ENCODE peak calls at places on chromosomes 12 and 14, in ten cellular contexts. One of them, this sample, is unnamed.

GRCh38 chr12:120928864-120929652 is 24.9 kb upstream of the SPPL3 start:
- DNase-seq in prostate gland: peak; percentile 61
- DNase-seq in suprapubic skin: no peak
- DNase-seq in HepG2: no peak
- DNase-seq in esophagus muscularis mucosa: no peak
- DNase-seq in NB4: no peak
- DNase-seq in breast epithelium: peak; percentile 83
- DNase-seq in lower leg skin: peak; percentile 48
- DNase-seq in ovary: no peak
- DNase-seq in A549: no peak
- DNase-seq in this sample: no peak

GRCh38 chr12:97425802-97426484 is 36.7 kb upstream of the RMST start:
- DNase-seq in prostate gland: no peak
- DNase-seq in suprapubic skin: no peak
- DNase-seq in HepG2: no peak
- DNase-seq in esophagus muscularis mucosa: no peak
- DNase-seq in NB4: no peak
- DNase-seq in breast epithelium: no peak
- DNase-seq in lower leg skin: no peak
- DNase-seq in ovary: no peak
- DNase-seq in A549: no peak
- DNase-seq in this sample: no peak

GRCh38 chr14:42110167-42110566 is 503.5 kb downstream of the LRFN5 start:
- DNase-seq in prostate gland: no peak
- DNase-seq in suprapubic skin: no peak
- DNase-seq in HepG2: peak; percentile 27
- DNase-seq in esophagus muscularis mucosa: no peak
- DNase-seq in NB4: peak; percentile 42
- DNase-seq in breast epithelium: no peak
- DNase-seq in lower leg skin: no peak
- DNase-seq in ovary: no peak
- DNase-seq in A549: peak; percentile 5
- DNase-seq in this sample: no peak

GRCh38 chr12:5166976-5167375 is 123.3 kb downstream of the KCNA5 start:
- DNase-seq in prostate gland: no peak
- DNase-seq in suprapubic skin: no peak
- DNase-seq in HepG2: no peak
- DNase-seq in esophagus muscularis mucosa: no peak
- DNase-seq in NB4: no peak
- DNase-seq in breast epithelium: no peak
- DNase-seq in lower leg skin: peak; percentile 17
- DNase-seq in ovary: no peak
- DNase-seq in A549: no peak
- DNase-seq in this sample: no peak

GRCh38 chr12:53218551-53219114 is 11.6 kb upstream of the ITGB7 start:
- DNase-seq in prostate gland: no peak
- DNase-seq in suprapubic skin: no peak
- DNase-seq in HepG2: no peak
- DNase-seq in esophagus muscularis mucosa: no peak
- DNase-seq in NB4: no peak
- DNase-seq in breast epithelium: no peak
- DNase-seq in lower leg skin: no peak
- DNase-seq in ovary: peak; percentile 65
- DNase-seq in A549: no peak
- DNase-seq in this sample: no peak

GRCh38 chr14:89466460-89466859 is 49.4 kb upstream of the FOXN3 start:
- DNase-seq in prostate gland: no peak
- DNase-seq in suprapubic skin: no peak
- DNase-seq in HepG2: no peak
- DNase-seq in esophagus muscularis mucosa: no peak
- DNase-seq in NB4: peak; percentile 94
- DNase-seq in breast epithelium: no peak
- DNase-seq in lower leg skin: no peak
- DNase-seq in ovary: no peak
- DNase-seq in A549: no peak
- DNase-seq in this sample: no peak

GRCh38 chr12:97940629-97941028 is 478.0 kb downstream of the RMST start:
- DNase-seq in prostate gland: no peak
- DNase-seq in suprapubic skin: no peak
- DNase-seq in HepG2: no peak
- DNase-seq in esophagus muscularis mucosa: no peak
- DNase-seq in NB4: no peak
- DNase-seq in breast epithelium: no peak
- DNase-seq in lower leg skin: no peak
- DNase-seq in ovary: no peak
- DNase-seq in A549: no peak
- DNase-seq in this sample: no peak

GRCh38 chr12:39803151-39803550 is 183.5 kb upstream of the ABCD2 start:
- DNase-seq in prostate gland: no peak
- DNase-seq in suprapubic skin: no peak
- DNase-seq in HepG2: no peak
- DNase-seq in esophagus muscularis mucosa: no peak
- DNase-seq in NB4: no peak
- DNase-seq in breast epithelium: no peak
- DNase-seq in lower leg skin: no peak
- DNase-seq in ovary: no peak
- DNase-seq in A549: no peak
- DNase-seq in this sample: no peak

GRCh38 chr14:104066279-104066678 is 19.2 kb upstream of the ASPG start:
- DNase-seq in prostate gland: no peak
- DNase-seq in suprapubic skin: no peak
- DNase-seq in HepG2: no peak
- DNase-seq in esophagus muscularis mucosa: no peak
- DNase-seq in NB4: no peak
- DNase-seq in breast epithelium: no peak
- DNase-seq in lower leg skin: no peak
- DNase-seq in ovary: no peak
- DNase-seq in A549: no peak
- DNase-seq in this sample: no peak

GRCh38 chr12:68587448-68587873 is 23.2 kb upstream of the RAP1B start:
- DNase-seq in prostate gland: no peak
- DNase-seq in suprapubic skin: no peak
- DNase-seq in HepG2: no peak
- DNase-seq in esophagus muscularis mucosa: no peak
- DNase-seq in NB4: peak; percentile 93
- DNase-seq in breast epithelium: no peak
- DNase-seq in lower leg skin: no peak
- DNase-seq in ovary: no peak
- DNase-seq in A549: no peak
- DNase-seq in this sample: no peak

GRCh38 chr14:76352639-76353281 is 23.2 kb upstream of the ESRRB start:
- DNase-seq in prostate gland: peak; percentile 20
- DNase-seq in suprapubic skin: no peak
- DNase-seq in HepG2: peak; percentile 43
- DNase-seq in esophagus muscularis mucosa: no peak
- DNase-seq in NB4: peak; percentile 67
- DNase-seq in breast epithelium: no peak
- DNase-seq in lower leg skin: peak; percentile 14
- DNase-seq in ovary: peak; percentile 71
- DNase-seq in A549: peak; percentile 66
- DNase-seq in this sample: no peak

DNA sequence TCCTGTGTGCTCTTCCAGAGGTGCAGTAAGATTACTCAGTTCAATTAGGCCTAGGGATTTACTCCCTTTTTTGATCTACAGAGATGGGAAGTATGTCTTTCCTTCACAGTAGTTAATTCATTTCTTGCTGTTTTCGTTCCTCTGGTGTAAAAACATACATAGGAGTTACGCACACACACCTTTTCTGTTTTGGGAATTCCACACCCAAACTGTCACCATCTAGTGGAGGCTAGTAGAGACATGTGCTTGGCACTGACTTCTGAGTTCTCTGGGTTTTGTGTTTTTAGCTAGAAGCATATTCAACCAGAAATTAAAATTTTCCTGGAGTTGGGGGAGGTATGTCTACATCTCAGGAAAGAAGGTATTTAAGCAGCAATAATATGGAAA is 1.4 kb downstream of the SUSD6 start:
- DNase-seq in prostate gland: peak; percentile 44
- DNase-seq in suprapubic skin: no peak
- DNase-seq in HepG2: no peak
- DNase-seq in esophagus muscularis mucosa: no peak
- DNase-seq in NB4: no peak
- DNase-seq in breast epithelium: no peak
- DNase-seq in lower leg skin: no peak
- DNase-seq in ovary: no peak
- DNase-seq in A549: no peak
- DNase-seq in this sample: no peak
- TF ChIP-seq POLR2A in prostate gland: no peak
- TF ChIP-seq POLR2A in suprapubic skin: no peak
- TF ChIP-seq POLR2A in HepG2: no peak
- TF ChIP-seq POLR2A in esophagus muscularis mucosa: no peak
- TF ChIP-seq POLR2A in NB4: no peak
- TF ChIP-seq POLR2A in breast epithelium: no peak
- TF ChIP-seq POLR2A in lower leg skin: no peak
- TF ChIP-seq POLR2A in ovary: no peak
- TF ChIP-seq POLR2A in A549: no peak
- TF ChIP-seq POLR2A in this sample: no peak

GRCh38 chr14:68513137-68513536 is 279.7 kb downstream of the ZFP36L1 start:
- DNase-seq in prostate gland: no peak
- DNase-seq in suprapubic skin: no peak
- DNase-seq in HepG2: no peak
- DNase-seq in esophagus muscularis mucosa: no peak
- DNase-seq in NB4: no peak
- DNase-seq in breast epithelium: no peak
- DNase-seq in lower leg skin: no peak
- DNase-seq in ovary: no peak
- DNase-seq in A549: no peak
- DNase-seq in this sample: peak; percentile 85

GRCh38 chr14:68512088-68512487 is 280.8 kb downstream of the ZFP36L1 start:
- DNase-seq in prostate gland: no peak
- DNase-seq in suprapubic skin: no peak
- DNase-seq in HepG2: no peak
- DNase-seq in esophagus muscularis mucosa: no peak
- DNase-seq in NB4: no peak
- DNase-seq in breast epithelium: no peak
- DNase-seq in lower leg skin: no peak
- DNase-seq in ovary: no peak
- DNase-seq in A549: no peak
- DNase-seq in this sample: peak; percentile 72

GRCh38 chr14:68510201-68510600 is 282.7 kb downstream of the ZFP36L1 start:
- DNase-seq in prostate gland: no peak
- DNase-seq in suprapubic skin: no peak
- DNase-seq in HepG2: no peak
- DNase-seq in esophagus muscularis mucosa: no peak
- DNase-seq in NB4: no peak
- DNase-seq in breast epithelium: peak; percentile 69
- DNase-seq in lower leg skin: peak; percentile 76
- DNase-seq in ovary: no peak
- DNase-seq in A549: no peak
- DNase-seq in this sample: no peak

GRCh38 chr14:68510951-68511726 is 281.7 kb downstream of the ZFP36L1 start:
- DNase-seq in prostate gland: no peak
- DNase-seq in suprapubic skin: no peak
- DNase-seq in HepG2: no peak
- DNase-seq in esophagus muscularis mucosa: no peak
- DNase-seq in NB4: no peak
- DNase-seq in breast epithelium: no peak
- DNase-seq in lower leg skin: no peak
- DNase-seq in ovary: no peak
- DNase-seq in A549: no peak
- DNase-seq in this sample: peak; percentile 86

GRCh38 chr14:68511727-68512047 is 281.2 kb downstream of the ZFP36L1 start:
- DNase-seq in prostate gland: no peak
- DNase-seq in suprapubic skin: no peak
- DNase-seq in HepG2: no peak
- DNase-seq in esophagus muscularis mucosa: no peak
- DNase-seq in NB4: no peak
- DNase-seq in breast epithelium: no peak
- DNase-seq in lower leg skin: no peak
- DNase-seq in ovary: no peak
- DNase-seq in A549: no peak
- DNase-seq in this sample: no peak
- TF ChIP-seq CTCF in prostate gland: no peak
- TF ChIP-seq CTCF in suprapubic skin: no peak
- TF ChIP-seq CTCF in HepG2: no peak
- TF ChIP-seq CTCF in esophagus muscularis mucosa: no peak
- TF ChIP-seq CTCF in NB4: no peak
- TF ChIP-seq CTCF in breast epithelium: no peak
- TF ChIP-seq CTCF in lower leg skin: no peak
- TF ChIP-seq CTCF in ovary: no peak
- TF ChIP-seq CTCF in A549: no peak
- TF ChIP-seq CTCF in this sample: no peak

GRCh38 chr12:12266389-12266872 is 413 bp downstream of the LRP6 start:
- DNase-seq in prostate gland: peak; percentile 26
- DNase-seq in suprapubic skin: no peak
- DNase-seq in HepG2: no peak
- DNase-seq in esophagus muscularis mucosa: no peak
- DNase-seq in NB4: no peak
- DNase-seq in breast epithelium: no peak
- DNase-seq in lower leg skin: no peak
- DNase-seq in ovary: no peak
- DNase-seq in A549: no peak
- DNase-seq in this sample: no peak

GRCh38 chr12:12267801-12268200 is 957 bp upstream of the LRP6 start:
- DNase-seq in prostate gland: no peak
- DNase-seq in suprapubic skin: no peak
- DNase-seq in HepG2: no peak
- DNase-seq in esophagus muscularis mucosa: no peak
- DNase-seq in NB4: peak; percentile 10
- DNase-seq in breast epithelium: no peak
- DNase-seq in lower leg skin: no peak
- DNase-seq in ovary: no peak
- DNase-seq in A549: peak; percentile 36
- DNase-seq in this sample: no peak

GRCh38 chr12:12265571-12266388 is 1.1 kb downstream of the LRP6 start:
- DNase-seq in prostate gland: peak; percentile 34
- DNase-seq in suprapubic skin: no peak
- DNase-seq in HepG2: no peak
- DNase-seq in esophagus muscularis mucosa: no peak
- DNase-seq in NB4: peak; percentile 57
- DNase-seq in breast epithelium: no peak
- DNase-seq in lower leg skin: no peak
- DNase-seq in ovary: no peak
- DNase-seq in A549: no peak
- DNase-seq in this sample: no peak

GRCh38 chr12:12265035-12265434 is 1.8 kb downstream of the LRP6 start:
- DNase-seq in prostate gland: no peak
- DNase-seq in suprapubic skin: no peak
- DNase-seq in HepG2: no peak
- DNase-seq in esophagus muscularis mucosa: no peak
- DNase-seq in NB4: no peak
- DNase-seq in breast epithelium: no peak
- DNase-seq in lower leg skin: no peak
- DNase-seq in ovary: no peak
- DNase-seq in A549: no peak
- DNase-seq in this sample: no peak

GRCh38 chr12:12266873-12267634 is at the start of gene LRP6:
- DNase-seq in prostate gland: peak; percentile 88
- DNase-seq in suprapubic skin: peak; percentile 90
- DNase-seq in HepG2: peak; percentile 80
- DNase-seq in esophagus muscularis mucosa: peak; percentile 94
- DNase-seq in NB4: peak; percentile 94
- DNase-seq in breast epithelium: peak; percentile 78
- DNase-seq in lower leg skin: peak; percentile 70
- DNase-seq in ovary: peak; percentile 93
- DNase-seq in A549: peak; percentile 92
- DNase-seq in this sample: no peak
- TF ChIP-seq POLR2A in prostate gland: peak; percentile 56
- TF ChIP-seq POLR2A in suprapubic skin: peak; percentile 58
- TF ChIP-seq POLR2A in HepG2: peak; percentile 72
- TF ChIP-seq POLR2A in esophagus muscularis mucosa: peak; percentile 52
- TF ChIP-seq POLR2A in NB4: peak; percentile 42
- TF ChIP-seq POLR2A in breast epithelium: peak; percentile 67
- TF ChIP-seq POLR2A in lower leg skin: no peak
- TF ChIP-seq POLR2A in ovary: peak; percentile 79
- TF ChIP-seq POLR2A in A549: peak; percentile 91
- TF ChIP-seq POLR2A in this sample: peak; percentile 65

GRCh38 chr12:8912910-8913309 is 1.4 kb upstream of the PHC1 start:
- DNase-seq in prostate gland: peak; percentile 75
- DNase-seq in suprapubic skin: no peak
- DNase-seq in HepG2: no peak
- DNase-seq in esophagus muscularis mucosa: no peak
- DNase-seq in NB4: peak; percentile 4
- DNase-seq in breast epithelium: peak; percentile 68
- DNase-seq in lower leg skin: peak; percentile 38
- DNase-seq in ovary: no peak
- DNase-seq in A549: peak; percentile 36
- DNase-seq in this sample: no peak
- TF ChIP-seq CTCF in prostate gland: peak; percentile 36
- TF ChIP-seq CTCF in suprapubic skin: peak; percentile 1
- TF ChIP-seq CTCF in HepG2: no peak
- TF ChIP-seq CTCF in esophagus muscularis mucosa: peak; percentile 23
- TF ChIP-seq CTCF in NB4: no peak
- TF ChIP-seq CTCF in breast epithelium: peak; percentile 37
- TF ChIP-seq CTCF in lower leg skin: no peak
- TF ChIP-seq CTCF in ovary: no peak
- TF ChIP-seq CTCF in A549: no peak
- TF ChIP-seq CTCF in this sample: no peak